ENCODE peak calls at places on chromosome X, in seven cellular contexts. Z, P, S, H, M, J and R are unnamed samples.

GRCh38 chrX:135324463-135324862 is 15.2 kb downstream of the ETDC start:
- DNase-seq in M (no peak), Z (no peak), S (no peak), P (no peak), H (no peak), J (peak), R (no peak)

GRCh38 chrX:37060999-37061398 is 52.8 kb downstream of the FAM47C start:
- DNase-seq in J (peak), S (no peak), P (no peak), H (peak), Z (peak), M (no peak), R (no peak)

GRCh38 chrX:42096262-42096939 is 173.0 kb upstream of the CASK start:
- DNase-seq in M (peak), P (no peak), H (no peak), S (no peak), J (peak), Z (peak), R (no peak)

GRCh38 chrX:20350598-20350997 is 83.9 kb upstream of the RPS6KA3 start:
- DNase-seq in H (no peak), J (no peak), M (no peak), Z (no peak), P (no peak), S (no peak), R (no peak)

GRCh38 chrX:72716766-72717165 is 2.7 kb upstream of the PHKA1 start:
- DNase-seq in P (no peak), Z (no peak), M (no peak), H (no peak), J (peak), S (no peak), R (no peak)

GRCh38 chrX:29662759-29663503 is 552.4 kb upstream of the MAGEB2 start:
- DNase-seq in Z (no peak), H (no peak), J (peak), M (no peak), S (no peak), P (no peak), R (no peak)

GRCh38 chrX:87167841-87168240 is 349.8 kb upstream of the KLHL4 start:
- DNase-seq in Z (no peak), S (no peak), P (no peak), J (no peak), M (no peak), H (no peak), R (no peak)

GRCh38 chrX:46686003-46686645 is 72.8 kb downstream of the SLC9A7 start:
- DNase-seq in P (no peak), J (peak), M (no peak), H (peak), S (peak), Z (peak), R (no peak)

GRCh38 chrX:16251782-16252181 is 84.5 kb downstream of the MAGEB17 start:
- DNase-seq in H (no peak), J (no peak), M (no peak), S (no peak), Z (no peak), P (no peak), R (no peak)

GRCh38 chrX:16511776-16512400 is 138.1 kb upstream of the S100G start:
- DNase-seq in M (no peak), S (no peak), Z (no peak), H (no peak), P (no peak), J (no peak), R (no peak)

GRCh38 chrX:53714580-53715335 is 28.2 kb upstream of the HUWE1 start:
- DNase-seq in Z (peak), M (peak), H (no peak), P (no peak), S (peak), J (no peak), R (no peak)

GRCh38 chrX:3712080-3712869 is 1.2 kb downstream of the PRKX start:
- DNase-seq in P (no peak), S (peak), Z (no peak), M (no peak), J (no peak), H (no peak), R (peak)

GRCh38 chrX:526295-527224 is 104.0 kb upstream of the SHOX start:
- DNase-seq in M (no peak), J (peak), S (no peak), Z (no peak), P (no peak), H (no peak), R (no peak)

GRCh38 chrX:149830192-149830873 is 48.6 kb downstream of the MAGEA9 start:
- DNase-seq in P (no peak), J (no peak), S (no peak), Z (no peak), H (no peak), M (no peak), R (no peak)

GRCh38 chrX:39728852-39729587 is 368.7 kb downstream of the BCOR start:
- DNase-seq in Z (no peak), S (no peak), P (no peak), M (no peak), J (no peak), H (no peak), R (no peak)

GRCh38 chrX:39729834-39730670 is 367.7 kb downstream of the BCOR start:
- DNase-seq in Z (no peak), M (no peak), P (no peak), H (peak), S (no peak), J (no peak), R (no peak)

GRCh38 chrX:39731390-39731680 is 366.4 kb downstream of the BCOR start:
- DNase-seq in S (no peak), P (no peak), H (peak), M (no peak), J (no peak), Z (no peak), R (no peak)

GRCh38 chrX:39731735-39732134 is 366.0 kb downstream of the BCOR start:
- DNase-seq in S (no peak), J (no peak), M (no peak), Z (no peak), P (no peak), H (no peak), R (no peak)

DNA sequence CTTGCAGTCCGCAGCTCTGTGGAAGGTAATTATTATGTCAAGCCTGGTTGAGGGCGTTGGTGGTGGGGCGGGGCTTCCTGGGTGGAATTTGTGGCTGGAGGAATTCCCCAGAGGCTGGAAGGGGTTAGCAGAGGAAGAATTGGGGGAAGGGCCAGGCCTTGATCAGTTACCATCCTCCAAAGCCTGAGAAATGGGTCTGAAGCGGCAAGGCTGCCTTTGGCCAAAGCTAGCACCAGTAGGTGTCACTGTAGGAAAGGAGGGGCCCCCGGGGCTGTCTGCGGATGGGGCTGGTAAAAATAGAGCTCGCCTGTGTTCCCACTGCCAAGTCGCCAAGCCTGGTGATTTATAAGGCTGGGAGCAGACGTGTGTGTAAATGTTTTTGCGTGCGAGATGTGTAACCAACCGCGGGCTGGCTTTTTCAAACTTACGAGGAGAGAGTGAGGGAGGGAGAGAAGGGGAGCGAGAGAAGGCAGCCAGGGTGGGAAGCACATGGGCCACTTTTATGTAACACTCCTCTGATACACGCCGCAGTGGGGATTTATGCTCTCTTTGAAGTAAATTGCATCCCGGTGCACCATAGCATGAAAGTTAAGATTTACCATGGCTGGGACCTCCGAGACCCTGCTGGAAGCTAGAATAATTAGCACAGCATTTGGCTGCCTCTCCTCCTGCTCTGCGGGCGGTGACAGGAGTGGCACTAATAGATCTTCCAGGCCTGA is 366.9 kb downstream of the BCOR start:
- DNase-seq in S (peak), P (peak), Z (no peak), J (peak), M (peak), H (peak), R (peak)
- TF ChIP-seq POLR2AphosphoS5 in S (peak), P (no peak), Z (no peak), J (no peak), M (peak), H (no peak), R (no peak)

DNA sequence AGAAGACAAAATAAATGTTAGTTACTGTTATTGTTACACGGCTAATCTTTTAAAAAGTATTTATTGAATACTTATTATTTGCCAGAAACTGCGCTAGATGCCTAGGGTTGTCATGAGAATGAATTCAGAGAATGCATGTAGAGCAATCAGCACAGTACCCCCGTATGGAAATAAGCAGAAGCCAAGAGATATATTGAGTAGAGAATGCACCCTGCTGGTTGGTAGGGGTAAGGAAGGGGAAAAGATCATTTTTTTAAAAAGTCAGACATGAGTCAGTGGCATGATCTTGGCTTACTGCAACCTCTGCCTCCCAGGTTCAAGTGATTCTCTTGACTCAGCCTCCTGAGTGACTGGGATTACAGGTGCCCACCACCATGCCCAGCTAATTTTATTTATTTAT is 13.1 kb upstream of the DRP2 start:
- DNase-seq in H (peak), M (no peak), Z (peak), J (peak), S (no peak), P (no peak), R (no peak)
- TF ChIP-seq CTCF in H (peak), M (no peak), Z (no peak), J (peak), S (peak), P (no peak), R (peak)

GRCh38 chrX:130304587-130305368 is 34.9 kb upstream of the SLC25A14 start:
- DNase-seq in H (no peak), P (no peak), M (peak), J (no peak), Z (no peak), S (no peak), R (no peak)

GRCh38 chrX:130300010-130300282 is 31.2 kb upstream of the ZNF280C start:
- DNase-seq in S (no peak), H (no peak), P (no peak), Z (no peak), M (no peak), J (no peak), R (no peak)

GRCh38 chrX:130299279-130300009 is 30.7 kb upstream of the ZNF280C start:
- DNase-seq in J (no peak), H (peak), P (no peak), M (peak), Z (no peak), S (peak), R (no peak)

GRCh38 chrX:130296743-130297142 is 28.0 kb upstream of the ZNF280C start:
- DNase-seq in S (no peak), J (no peak), P (no peak), Z (no peak), M (no peak), H (no peak), R (no peak)

DNA sequence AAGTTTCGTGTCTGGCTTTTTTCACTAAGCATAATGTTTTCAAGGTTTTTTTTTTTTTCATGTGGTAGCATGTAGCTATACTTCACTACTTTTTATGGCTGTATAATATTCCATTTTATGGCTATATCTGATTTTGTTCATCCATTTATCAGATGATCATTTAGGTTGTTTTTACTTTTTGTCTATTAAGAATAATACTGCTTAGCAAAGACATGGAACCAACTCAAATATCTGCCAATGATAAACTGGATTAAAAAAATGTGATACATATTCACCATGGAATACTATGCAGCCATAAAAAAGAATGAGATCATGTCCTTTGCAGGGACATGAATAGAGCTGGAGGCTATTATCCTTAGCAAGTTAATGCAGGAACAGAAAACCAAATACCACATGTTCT is 32.7 kb upstream of the ZNF280C start:
- DNase-seq in H (no peak), Z (no peak), S (no peak), J (no peak), M (no peak), P (no peak), R (no peak)
- H3K27ac ChIP-seq in H (no peak), Z (no peak), S (no peak), J (no peak), M (no peak), P (no peak), R (no peak)

GRCh38 chrX:2609431-2610238 is 81.5 kb upstream of the CD99 start:
- DNase-seq in H (no peak), Z (no peak), P (no peak), J (no peak), S (no peak), M (no peak), R (peak)

GRCh38 chrX:2607113-2607512 is 84.0 kb upstream of the CD99 start:
- DNase-seq in Z (no peak), S (no peak), M (no peak), P (no peak), H (no peak), J (no peak), R (no peak)

GRCh38 chrX:2610246-2611170 is 80.6 kb upstream of the CD99 start:
- DNase-seq in Z (no peak), M (no peak), S (no peak), H (no peak), J (no peak), P (no peak), R (no peak)

DNA sequence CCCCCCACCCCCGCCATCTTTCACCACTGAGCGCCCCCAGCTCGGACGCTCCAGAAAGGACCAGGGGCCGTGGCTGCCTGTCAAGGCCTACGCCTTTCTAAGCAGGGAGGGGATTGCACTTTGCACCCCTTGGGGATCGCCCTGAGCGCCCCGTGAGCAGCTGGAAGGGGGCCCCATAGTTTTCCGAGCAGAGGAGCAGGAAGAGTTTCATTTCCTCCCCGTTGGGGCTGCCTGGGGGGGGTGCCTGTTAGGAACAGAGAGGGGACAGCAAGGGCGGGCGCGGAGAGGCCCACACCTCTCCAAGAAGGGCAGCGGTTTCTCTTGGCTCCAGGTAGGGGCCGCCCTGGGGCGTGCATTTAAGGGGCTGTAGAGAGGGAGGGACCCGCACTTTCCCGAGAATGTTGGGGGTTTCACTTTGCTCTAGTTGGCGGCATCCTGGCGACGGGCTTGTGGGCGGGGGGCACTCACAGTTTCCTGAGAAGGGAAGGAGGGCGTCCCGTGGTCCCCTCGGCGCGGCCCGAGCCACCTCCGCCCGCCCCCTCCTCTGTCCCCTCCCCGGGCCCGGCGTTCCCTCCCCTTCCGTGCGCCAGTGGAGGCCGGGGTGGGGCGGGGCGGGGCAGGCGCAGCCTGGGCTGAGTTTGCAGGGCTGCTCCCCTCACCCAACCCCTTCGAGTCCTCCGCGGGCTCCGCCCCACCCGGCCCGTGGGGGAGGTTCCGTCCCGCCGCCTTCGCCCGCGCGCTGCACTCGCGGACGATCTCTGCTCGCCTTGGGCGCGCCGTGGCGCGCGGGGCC is 82.3 kb upstream of the CD99 start:
- DNase-seq in H (peak), S (peak), M (peak), Z (peak), J (peak), P (peak), R (peak)
- TF ChIP-seq POLR2AphosphoS5 in H (no peak), S (peak), M (no peak), Z (peak), J (peak), P (no peak), R (peak)

GRCh38 chrX:115547448-115547847 is 13.5 kb upstream of the PLS3 start:
- DNase-seq in S (no peak), H (no peak), M (no peak), P (no peak), J (peak), Z (no peak), R (no peak)
- TF ChIP-seq CTCF in S (no peak), H (peak), M (no peak), P (no peak), J (peak), Z (peak), R (no peak)

GRCh38 chrX:109732780-109733657 is at the start of gene ACSL4:
- DNase-seq in Z (peak), J (peak), M (peak), H (peak), S (peak), P (peak), R (peak)
- H3K27ac ChIP-seq in Z (peak), J (peak), M (peak), H (peak), S (peak), P (peak), R (peak)

GRCh38 chrX:49761481-49761880 is 65.7 kb upstream of the PAGE1 start:
- DNase-seq in J (peak), H (no peak), P (no peak), Z (no peak), M (no peak), S (no peak), R (no peak)
- TF ChIP-seq POLR2AphosphoS5 in J (no peak), H (no peak), P (no peak), Z (no peak), M (no peak), S (no peak), R (no peak)

DNA sequence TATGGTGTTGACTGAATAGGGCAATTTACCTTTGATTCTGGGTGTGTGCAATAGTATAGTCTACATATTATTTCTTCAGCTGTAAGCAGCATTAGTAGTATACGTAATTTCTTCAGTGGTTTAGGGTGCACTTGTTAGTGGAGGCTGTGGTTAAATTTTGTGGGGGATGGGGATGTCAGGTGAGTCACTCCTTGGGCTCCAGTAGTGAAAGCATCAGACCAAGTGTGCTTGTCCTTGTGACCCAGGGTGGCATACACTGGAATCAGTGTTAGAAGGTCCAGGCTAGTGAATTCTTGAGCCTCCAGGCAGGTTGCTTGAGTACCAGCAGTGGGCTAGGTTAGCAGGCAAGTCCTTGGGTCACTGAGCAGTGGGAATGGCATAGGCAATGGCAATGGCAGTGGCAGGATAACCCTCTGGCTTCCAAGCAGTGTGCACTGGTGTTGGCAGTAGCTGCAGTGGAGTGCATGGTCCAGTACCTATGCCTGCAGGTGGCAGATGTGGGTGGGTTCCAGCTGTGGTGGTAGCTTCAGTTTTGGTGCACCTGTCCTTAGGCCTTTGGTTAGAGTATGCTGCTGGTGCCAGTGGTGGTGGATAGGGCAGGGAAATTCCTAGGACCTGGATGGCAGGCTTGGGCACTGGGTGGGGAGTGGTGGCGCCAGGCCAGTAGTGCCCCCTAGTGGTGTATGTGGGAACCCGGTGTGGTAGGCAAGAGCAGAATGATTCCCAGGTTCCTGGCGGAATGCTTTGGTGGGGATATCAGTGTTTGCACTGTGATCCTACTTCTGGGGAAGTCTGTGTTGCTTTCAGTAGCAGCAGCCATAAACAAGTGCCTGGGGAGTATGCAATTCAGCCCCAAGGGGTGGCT is 531.0 kb downstream of the SMARCA1 start:
- DNase-seq in P (no peak), J (no peak), S (no peak), Z (no peak), M (no peak), H (peak), R (no peak)
- TF ChIP-seq CTCF in P (no peak), J (no peak), S (no peak), Z (peak), M (no peak), H (no peak), R (no peak)